ENCODE peak calls at places on chromosome 18, in eight cellular contexts. A is uterus, T is progenitor cell of endocrine pancreas, Q is NCI-H510A treated with DMSO at 0.1 percent for 48 hours, F is D341Med, X is heart left ventricle, S is AG08395, G is HEK293T. H is an unnamed sample.

GRCh38 chr18:59385191-59385590 is 26.1 kb upstream of the LMAN1 start:
- DNase-seq in S (no peak), F (no peak), T (no peak), G (no peak), A (no peak), X (no peak), Q (no peak), H (no peak)

GRCh38 chr18:23291456-23292205 is 156.3 kb downstream of the CABLES1 start:
- DNase-seq in G (no peak), T (no peak), A (no peak), S (peak; percentile 65), F (no peak), X (no peak), Q (peak; percentile 19), H (no peak)

GRCh38 chr18:61322265-61322873 is 10.9 kb upstream of the CDH20 start:
- DNase-seq in A (no peak), T (peak; percentile 65), F (peak; percentile 94), X (peak; percentile 43), G (peak; percentile 66), Q (peak; percentile 42), S (peak; percentile 80), H (peak; percentile 53)

GRCh38 chr18:40911582-40912254 is 1043.3 kb upstream of the PIK3C3 start:
- DNase-seq in Q (no peak), X (no peak), G (no peak), F (no peak), T (no peak), S (no peak), A (no peak), H (no peak)

GRCh38 chr18:10121028-10121427 is 207.2 kb downstream of the VAPA start:
- DNase-seq in G (no peak), F (no peak), T (no peak), S (no peak), Q (no peak), X (no peak), A (no peak), H (no peak)

GRCh38 chr18:39191931-39192330 is 1626.3 kb upstream of the CELF4 start:
- DNase-seq in F (no peak), X (no peak), T (no peak), G (no peak), Q (no peak), S (no peak), A (no peak), H (no peak)

GRCh38 chr18:24426073-24426397 is 435 bp upstream of the IMPACT start:
- DNase-seq in Q (no peak), A (no peak), G (no peak), F (no peak), X (no peak), T (no peak), S (no peak), H (no peak)

GRCh38 chr18:12657048-12657848 is 659 bp downstream of the SPIRE1 start:
- DNase-seq in T (peak; percentile 24), X (peak; percentile 68), A (peak; percentile 20), G (peak; percentile 33), F (peak; percentile 89), S (peak; percentile 42), Q (no peak), H (peak; percentile 29)

GRCh38 chr18:35710581-35710980 is 129.0 kb downstream of the GALNT1 start:
- DNase-seq in G (no peak), Q (no peak), S (no peak), T (no peak), F (no peak), A (no peak), X (no peak), H (peak; percentile 77)

GRCh38 chr18:27656905-27657304 is 471.8 kb upstream of the CHST9 start:
- DNase-seq in A (no peak), X (no peak), Q (no peak), S (no peak), F (no peak), G (no peak), T (no peak), H (no peak)

GRCh38 chr18:53991202-53991601 is 233.3 kb downstream of the MBD2 start:
- DNase-seq in A (no peak), Q (no peak), F (no peak), S (no peak), X (no peak), G (no peak), T (no peak), H (no peak)

GRCh38 chr18:62386616-62387015 is 61.5 kb downstream of the TNFRSF11A start:
- DNase-seq in S (no peak), F (no peak), X (no peak), Q (no peak), G (peak; percentile 9), T (no peak), A (no peak), H (peak; percentile 26)

GRCh38 chr18:52953435-52953834 is 613.4 kb downstream of the DCC start:
- DNase-seq in F (no peak), T (no peak), A (no peak), Q (no peak), X (no peak), G (no peak), S (no peak), H (no peak)

GRCh38 chr18:32261003-32261402 is 71.2 kb downstream of the MEP1B start:
- DNase-seq in Q (no peak), G (peak; percentile 57), A (no peak), T (no peak), X (no peak), S (no peak), F (no peak), H (no peak)

GRCh38 chr18:79664525-79665125 is 15.0 kb upstream of the CTDP1 start:
- DNase-seq in F (no peak), T (no peak), X (no peak), G (no peak), A (no peak), Q (no peak), S (peak; percentile 63), H (no peak)

GRCh38 chr18:9638886-9639285 is 24.5 kb upstream of the PPP4R1 start:
- DNase-seq in S (no peak), G (no peak), T (no peak), F (no peak), Q (peak; percentile 72), X (no peak), A (no peak), H (no peak)

GRCh38 chr18:69943021-69943420 is 4.7 kb downstream of the CD226 start:
- DNase-seq in G (no peak), S (no peak), F (no peak), X (no peak), A (no peak), Q (no peak), T (no peak), H (no peak)

GRCh38 chr18:22558945-22559385 is 141.2 kb upstream of the CTAGE1 start:
- DNase-seq in A (peak; percentile 75), X (peak; percentile 81), F (peak; percentile 59), G (peak; percentile 69), S (peak; percentile 42), Q (no peak), T (peak; percentile 48), H (peak; percentile 91)

GRCh38 chr18:7394041-7394440 is 163.2 kb downstream of the LRRC30 start:
- DNase-seq in F (no peak), A (no peak), T (no peak), G (no peak), Q (no peak), X (no peak), S (no peak), H (no peak)

GRCh38 chr18:79925656-79925979 is 25.8 kb downstream of the SLC66A2 start:
- DNase-seq in X (no peak), T (no peak), F (no peak), G (no peak), Q (no peak), S (no peak), A (no peak), H (no peak)

GRCh38 chr18:9366126-9366714 is 31.6 kb downstream of the TWSG1 start:
- DNase-seq in A (no peak), T (peak; percentile 12), F (peak; percentile 84), Q (no peak), G (no peak), X (no peak), S (peak; percentile 45), H (peak; percentile 79)

GRCh38 chr18:47166235-47166634 is 9.9 kb downstream of the IER3IP1 start:
- DNase-seq in T (no peak), G (no peak), F (no peak), Q (no peak), A (no peak), X (no peak), S (no peak), H (no peak)

GRCh38 chr18:35535297-35535696 is 37.5 kb upstream of the INO80C start:
- DNase-seq in X (no peak), F (no peak), T (no peak), G (no peak), Q (no peak), S (no peak), A (no peak), H (no peak)

GRCh38 chr18:67199993-67200617 is 316.4 kb downstream of the DSEL start:
- DNase-seq in S (peak; percentile 43), T (no peak), G (peak; percentile 6), A (no peak), Q (peak; percentile 94), F (no peak), X (no peak), H (peak; percentile 72)

GRCh38 chr18:56593906-56594305 is 44.5 kb downstream of the TXNL1 start:
- DNase-seq in X (no peak), Q (no peak), F (no peak), T (no peak), A (no peak), S (no peak), G (no peak), H (no peak)

GRCh38 chr18:6960656-6961055 is 156.9 kb downstream of the LAMA1 start:
- DNase-seq in S (peak; percentile 10), F (no peak), G (no peak), X (no peak), Q (no peak), T (no peak), A (no peak), H (no peak)

GRCh38 chr18:13446581-13447470 is 228.3 kb downstream of the LDLRAD4 start:
- DNase-seq in Q (no peak), A (no peak), T (no peak), S (no peak), F (peak; percentile 82), G (no peak), X (no peak), H (no peak)

GRCh38 chr18:25830787-25831186 is 259.6 kb downstream of the SS18 start:
- DNase-seq in S (peak; percentile 86), X (peak; percentile 74), T (no peak), Q (no peak), F (no peak), A (no peak), G (no peak), H (peak; percentile 80)

GRCh38 chr18:8803063-8803795 is 97.9 kb downstream of the MTCL1 start:
- DNase-seq in T (no peak), Q (peak; percentile 26), A (no peak), S (no peak), F (no peak), X (no peak), G (no peak), H (no peak)

GRCh38 chr18:74326238-74326637 is 10.6 kb downstream of the C18orf63 start:
- DNase-seq in F (no peak), A (no peak), Q (no peak), G (no peak), T (no peak), X (no peak), S (no peak), H (no peak)

GRCh38 chr18:11178951-11179549 is 29.7 kb upstream of the PIEZO2 start:
- DNase-seq in Q (no peak), X (peak; percentile 59), S (peak; percentile 61), A (peak; percentile 26), T (no peak), G (no peak), F (no peak), H (no peak)

GRCh38 chr18:13455960-13456471 is 237.5 kb downstream of the LDLRAD4 start:
- DNase-seq in T (no peak), S (no peak), G (no peak), A (no peak), F (no peak), Q (no peak), X (peak; percentile 54), H (no peak)

GRCh38 chr18:57660961-57661360 is 39.3 kb upstream of the NARS1 start:
- DNase-seq in T (no peak), G (no peak), X (no peak), F (no peak), Q (no peak), A (no peak), S (peak; percentile 24), H (no peak)

H was measured in endothelial cell of umbilical vein.